ENCODE peak calls at places on chromosome 11, in six cellular contexts. One of them, this sample, is unnamed.

GRCh38 chr11:65378208-65378927 is 4.1 kb downstream of the SLC25A45 start:
- DNase-seq in CD8-positive, alpha-beta T cell: no peak
- DNase-seq in body of pancreas: no peak
- DNase-seq in BE2C: no peak
- DNase-seq in psoas muscle: no peak
- DNase-seq in heart left ventricle: no peak
- DNase-seq in this sample: no peak

GRCh38 chr11:64456509-64457320 is 97.8 kb downstream of the RPS6KA4 start:
- DNase-seq in psoas muscle: no peak
- DNase-seq in CD8-positive, alpha-beta T cell: no peak
- DNase-seq in BE2C: no peak
- DNase-seq in heart left ventricle: no peak
- DNase-seq in body of pancreas: no peak
- DNase-seq in this sample: peak; percentile 29

GRCh38 chr11:17608830-17609229 is 61.8 kb downstream of the OTOG start:
- DNase-seq in CD8-positive, alpha-beta T cell: no peak
- DNase-seq in psoas muscle: no peak
- DNase-seq in BE2C: no peak
- DNase-seq in heart left ventricle: no peak
- DNase-seq in body of pancreas: no peak
- DNase-seq in this sample: no peak

GRCh38 chr11:111472228-111472627 is 40.0 kb downstream of the BTG4 start:
- DNase-seq in psoas muscle: no peak
- DNase-seq in BE2C: no peak
- DNase-seq in heart left ventricle: no peak
- DNase-seq in body of pancreas: no peak
- DNase-seq in CD8-positive, alpha-beta T cell: no peak
- DNase-seq in this sample: no peak

GRCh38 chr11:90204832-90205646 is 17.8 kb downstream of the CHORDC1 start:
- DNase-seq in psoas muscle: no peak
- DNase-seq in heart left ventricle: no peak
- DNase-seq in body of pancreas: no peak
- DNase-seq in CD8-positive, alpha-beta T cell: no peak
- DNase-seq in BE2C: no peak
- DNase-seq in this sample: no peak

GRCh38 chr11:44814881-44815592 is 88.3 kb downstream of the TSPAN18 start:
- DNase-seq in CD8-positive, alpha-beta T cell: no peak
- DNase-seq in BE2C: no peak
- DNase-seq in heart left ventricle: no peak
- DNase-seq in psoas muscle: no peak
- DNase-seq in body of pancreas: no peak
- DNase-seq in this sample: no peak

GRCh38 chr11:13169709-13170108 is 107.9 kb upstream of the BMAL1 start:
- DNase-seq in body of pancreas: no peak
- DNase-seq in heart left ventricle: no peak
- DNase-seq in BE2C: no peak
- DNase-seq in psoas muscle: no peak
- DNase-seq in CD8-positive, alpha-beta T cell: no peak
- DNase-seq in this sample: no peak

GRCh38 chr11:13336246-13336873 is 58.8 kb downstream of the BMAL1 start:
- DNase-seq in psoas muscle: peak; percentile 75
- DNase-seq in CD8-positive, alpha-beta T cell: no peak
- DNase-seq in BE2C: no peak
- DNase-seq in heart left ventricle: no peak
- DNase-seq in body of pancreas: no peak
- DNase-seq in this sample: no peak

GRCh38 chr11:73951797-73952196 is 971 bp downstream of the DNAJB13 start:
- DNase-seq in body of pancreas: no peak
- DNase-seq in heart left ventricle: no peak
- DNase-seq in CD8-positive, alpha-beta T cell: no peak
- DNase-seq in BE2C: no peak
- DNase-seq in psoas muscle: no peak
- DNase-seq in this sample: no peak

GRCh38 chr11:6557761-6558674 is 45.4 kb downstream of the RRP8 start:
- DNase-seq in BE2C: no peak
- DNase-seq in CD8-positive, alpha-beta T cell: no peak
- DNase-seq in heart left ventricle: no peak
- DNase-seq in body of pancreas: no peak
- DNase-seq in psoas muscle: no peak
- DNase-seq in this sample: no peak

GRCh38 chr11:6553634-6554033 is 49.8 kb downstream of the RRP8 start:
- DNase-seq in body of pancreas: no peak
- DNase-seq in psoas muscle: no peak
- DNase-seq in CD8-positive, alpha-beta T cell: no peak
- DNase-seq in heart left ventricle: no peak
- DNase-seq in BE2C: no peak
- DNase-seq in this sample: no peak

GRCh38 chr11:6557063-6557462 is 46.4 kb downstream of the RRP8 start:
- DNase-seq in CD8-positive, alpha-beta T cell: no peak
- DNase-seq in body of pancreas: no peak
- DNase-seq in BE2C: no peak
- DNase-seq in psoas muscle: no peak
- DNase-seq in heart left ventricle: no peak
- DNase-seq in this sample: no peak

GRCh38 chr11:6554828-6555706 is 48.3 kb downstream of the RRP8 start:
- DNase-seq in psoas muscle: no peak
- DNase-seq in body of pancreas: no peak
- DNase-seq in heart left ventricle: no peak
- DNase-seq in BE2C: no peak
- DNase-seq in CD8-positive, alpha-beta T cell: no peak
- DNase-seq in this sample: no peak

DNA sequence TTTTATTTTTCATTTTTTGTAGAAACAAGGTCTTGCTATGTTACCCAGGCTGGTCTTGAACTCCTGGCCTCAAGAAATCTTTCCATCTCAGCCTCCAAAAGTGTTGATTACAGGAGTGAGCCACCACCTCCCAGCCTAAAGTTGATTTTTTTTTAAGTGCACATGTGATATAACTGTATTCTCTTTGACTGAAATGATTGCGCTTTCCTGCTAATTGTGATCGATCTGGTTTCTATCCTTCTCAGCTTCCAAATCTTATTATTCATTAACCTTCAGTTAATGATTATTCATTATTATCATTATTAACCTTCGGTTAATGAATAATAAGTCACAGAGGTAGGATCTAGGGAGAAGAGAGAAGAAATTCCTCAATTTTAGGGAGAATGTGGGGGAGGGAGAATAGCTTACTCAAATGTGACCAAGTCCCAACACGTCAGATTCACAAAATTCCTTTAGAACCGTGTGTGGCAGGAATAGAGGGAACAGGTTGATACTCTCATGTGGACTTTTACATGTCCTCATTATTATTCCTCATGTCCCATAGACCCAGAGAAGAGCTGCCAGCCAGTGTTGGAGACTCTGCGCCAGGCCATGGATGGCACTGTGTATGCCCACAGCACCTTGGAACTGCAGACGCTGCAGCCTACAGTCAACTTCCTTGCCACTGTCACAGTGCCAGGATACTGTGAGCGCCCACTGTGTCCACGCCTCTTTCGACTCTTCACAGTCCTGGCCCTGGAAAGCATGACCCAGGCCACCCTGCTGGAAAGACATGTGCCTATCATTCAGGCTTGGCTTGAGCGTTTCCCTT is 47.1 kb downstream of the RRP8 start:
- DNase-seq in CD8-positive, alpha-beta T cell: no peak
- DNase-seq in heart left ventricle: no peak
- DNase-seq in body of pancreas: no peak
- DNase-seq in psoas muscle: no peak
- DNase-seq in BE2C: no peak
- DNase-seq in this sample: no peak
- H3K4me1 ChIP-seq in CD8-positive, alpha-beta T cell: no peaks in the 10 kb centered on the region
- H3K4me1 ChIP-seq in heart left ventricle: no peaks in the 10 kb centered on the region
- H3K4me1 ChIP-seq in body of pancreas: peaks cover 8% of the 10 kb centered on the region
- H3K4me1 ChIP-seq in psoas muscle: peaks cover 24% of the 10 kb centered on the region
- H3K4me1 ChIP-seq in BE2C: no peaks in the 10 kb centered on the region
- H3K4me1 ChIP-seq in this sample: no peaks in the 10 kb centered on the region

GRCh38 chr11:128471138-128471661 is 116.2 kb downstream of the ETS1 start:
- DNase-seq in BE2C: no peak
- DNase-seq in psoas muscle: no peak
- DNase-seq in CD8-positive, alpha-beta T cell: no peak
- DNase-seq in body of pancreas: no peak
- DNase-seq in heart left ventricle: peak; percentile 64
- DNase-seq in this sample: no peak
- H3K4me1 ChIP-seq in BE2C: peaks cover 3% of the 10 kb centered on the region
- H3K4me1 ChIP-seq in psoas muscle: peaks cover 38% of the 10 kb centered on the region
- H3K4me1 ChIP-seq in CD8-positive, alpha-beta T cell: peaks cover 99% of the 10 kb centered on the region
- H3K4me1 ChIP-seq in body of pancreas: peaks cover 39% of the 10 kb centered on the region
- H3K4me1 ChIP-seq in heart left ventricle: peaks cover 56% of the 10 kb centered on the region
- H3K4me1 ChIP-seq in this sample: peaks cover 39% of the 10 kb centered on the region

GRCh38 chr11:72730243-72730642 is 22.0 kb downstream of the ARAP1 start:
- DNase-seq in CD8-positive, alpha-beta T cell: no peak
- DNase-seq in psoas muscle: no peak
- DNase-seq in BE2C: no peak
- DNase-seq in heart left ventricle: no peak
- DNase-seq in body of pancreas: no peak
- DNase-seq in this sample: no peak
- H3K4me1 ChIP-seq in CD8-positive, alpha-beta T cell: peaks cover 5% of the 10 kb centered on the region
- H3K4me1 ChIP-seq in psoas muscle: peaks cover 2% of the 10 kb centered on the region
- H3K4me1 ChIP-seq in BE2C: peaks cover 3% of the 10 kb centered on the region
- H3K4me1 ChIP-seq in heart left ventricle: no peaks in the 10 kb centered on the region
- H3K4me1 ChIP-seq in body of pancreas: peaks cover 3% of the 10 kb centered on the region
- H3K4me1 ChIP-seq in this sample: no peaks in the 10 kb centered on the region

DNA sequence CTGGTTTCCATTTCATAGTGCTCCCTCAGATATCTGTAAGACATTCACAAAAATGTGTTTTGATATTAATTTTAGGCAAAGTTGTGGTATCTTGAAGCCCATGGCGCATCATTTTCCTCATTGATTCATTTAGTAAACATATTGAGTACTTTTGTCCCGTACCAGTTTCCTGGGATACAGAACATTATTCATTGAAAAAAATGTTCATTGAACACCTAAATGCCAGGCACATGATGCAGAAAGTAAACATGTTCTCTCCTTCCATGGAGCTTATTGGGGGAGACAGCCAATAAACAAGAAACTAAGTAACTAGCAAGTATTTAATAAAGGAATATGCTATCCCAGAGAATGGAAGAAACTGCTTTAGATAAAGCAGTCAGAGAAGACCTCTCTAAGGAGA is 195.0 kb downstream of the UVRAG start:
- DNase-seq in body of pancreas: no peak
- DNase-seq in BE2C: no peak
- DNase-seq in CD8-positive, alpha-beta T cell: no peak
- DNase-seq in psoas muscle: no peak
- DNase-seq in heart left ventricle: no peak
- DNase-seq in this sample: no peak
- H3K4me1 ChIP-seq in body of pancreas: no peaks in the 10 kb centered on the region
- H3K4me1 ChIP-seq in BE2C: no peaks in the 10 kb centered on the region
- H3K4me1 ChIP-seq in CD8-positive, alpha-beta T cell: no peaks in the 10 kb centered on the region
- H3K4me1 ChIP-seq in psoas muscle: no peaks in the 10 kb centered on the region
- H3K4me1 ChIP-seq in heart left ventricle: no peaks in the 10 kb centered on the region
- H3K4me1 ChIP-seq in this sample: no peaks in the 10 kb centered on the region

GRCh38 chr11:118872403-118872821 is 11.3 kb upstream of the CXCR5 start:
- DNase-seq in body of pancreas: no peak
- DNase-seq in psoas muscle: no peak
- DNase-seq in heart left ventricle: no peak
- DNase-seq in BE2C: no peak
- DNase-seq in CD8-positive, alpha-beta T cell: no peak
- DNase-seq in this sample: no peak
- H3K4me1 ChIP-seq in body of pancreas: peaks cover 24% of the 10 kb centered on the region
- H3K4me1 ChIP-seq in psoas muscle: peaks cover 27% of the 10 kb centered on the region
- H3K4me1 ChIP-seq in heart left ventricle: peaks cover 6% of the 10 kb centered on the region
- H3K4me1 ChIP-seq in BE2C: peaks cover 2% of the 10 kb centered on the region
- H3K4me1 ChIP-seq in CD8-positive, alpha-beta T cell: peaks cover 77% of the 10 kb centered on the region
- H3K4me1 ChIP-seq in this sample: peaks cover 28% of the 10 kb centered on the region

GRCh38 chr11:27456802-27457329 is 15.7 kb downstream of the LGR4 start:
- DNase-seq in body of pancreas: no peak
- DNase-seq in psoas muscle: no peak
- DNase-seq in CD8-positive, alpha-beta T cell: no peak
- DNase-seq in BE2C: no peak
- DNase-seq in heart left ventricle: no peak
- DNase-seq in this sample: no peak

GRCh38 chr11:27456140-27456801 is 16.3 kb downstream of the LGR4 start:
- DNase-seq in psoas muscle: no peak
- DNase-seq in BE2C: no peak
- DNase-seq in heart left ventricle: no peak
- DNase-seq in body of pancreas: no peak
- DNase-seq in CD8-positive, alpha-beta T cell: no peak
- DNase-seq in this sample: no peak

GRCh38 chr11:27453701-27454100 is 18.9 kb downstream of the LGR4 start:
- DNase-seq in body of pancreas: no peak
- DNase-seq in heart left ventricle: no peak
- DNase-seq in psoas muscle: no peak
- DNase-seq in CD8-positive, alpha-beta T cell: no peak
- DNase-seq in BE2C: no peak
- DNase-seq in this sample: no peak

GRCh38 chr11:27458182-27458581 is 14.4 kb downstream of the LGR4 start:
- DNase-seq in CD8-positive, alpha-beta T cell: no peak
- DNase-seq in heart left ventricle: no peak
- DNase-seq in psoas muscle: no peak
- DNase-seq in body of pancreas: no peak
- DNase-seq in BE2C: no peak
- DNase-seq in this sample: no peak

DNA sequence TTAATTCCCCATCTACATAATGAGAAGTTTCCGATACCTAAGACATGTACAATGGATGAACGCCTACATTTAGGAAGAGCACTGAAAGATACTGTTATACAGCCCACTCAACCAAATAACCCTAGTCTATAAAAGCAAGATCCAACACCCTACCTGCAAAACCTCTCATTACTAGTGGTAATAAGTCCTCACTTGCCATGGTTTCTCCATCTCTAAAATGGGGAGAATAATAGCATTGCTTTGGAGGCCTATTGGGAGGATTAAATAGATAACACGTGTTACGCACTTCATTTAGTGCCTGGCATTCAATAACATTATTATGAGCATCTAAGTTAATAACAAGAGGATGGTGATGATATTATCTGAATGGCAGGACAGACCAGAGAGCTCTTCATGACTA is 16.9 kb downstream of the LGR4 start:
- DNase-seq in CD8-positive, alpha-beta T cell: no peak
- DNase-seq in psoas muscle: no peak
- DNase-seq in body of pancreas: no peak
- DNase-seq in heart left ventricle: no peak
- DNase-seq in BE2C: no peak
- DNase-seq in this sample: no peak
- H3K4me1 ChIP-seq in CD8-positive, alpha-beta T cell: no peaks in the 10 kb centered on the region
- H3K4me1 ChIP-seq in psoas muscle: peaks cover 12% of the 10 kb centered on the region
- H3K4me1 ChIP-seq in body of pancreas: peaks cover 98% of the 10 kb centered on the region
- H3K4me1 ChIP-seq in heart left ventricle: peaks cover 4% of the 10 kb centered on the region
- H3K4me1 ChIP-seq in BE2C: no peaks in the 10 kb centered on the region
- H3K4me1 ChIP-seq in this sample: peaks cover 46% of the 10 kb centered on the region

This sample was measured in tibial artery.